ENCODE peak calls at places on chromosomes 4 and X, in seven cellular contexts. B is GM23248; A is fibroblast of lung; M is adipocyte; Q is HCT116; O is stimulated activated CD4-positive, alpha-beta T cell treated with anti-CD3 and anti-CD28 coated beads, Interleukin-4, amount 100 ng/mL, for 48 hours; T is fibroblast of mammary gland. W is an unnamed sample.

GRCh38 chrX:138756234-138756633 is 44.7 kb upstream of the FGF13 start:
- DNase-seq in B (peak; percentile 83), A (peak; percentile 62), M (no peak), Q (no peak), O (no peak), T (peak; percentile 56), W (peak; percentile 27)

GRCh38 chrX:19121898-19122640 is at the start of gene ADGRG2:
- DNase-seq in B (peak; percentile 42), A (peak; percentile 24), M (peak; percentile 49), Q (no peak), O (no peak), T (peak; percentile 22), W (peak; percentile 48)

GRCh38 chr4:153541426-153542096 is 75.4 kb downstream of the TMEM131L start:
- DNase-seq in B (peak; percentile 92), A (peak; percentile 87), M (peak; percentile 62), Q (no peak), O (no peak), T (peak; percentile 92), W (peak; percentile 89)

GRCh38 chrX:155819966-155820491 is 61.1 kb upstream of the VAMP7 start:
- DNase-seq in B (peak; percentile 82), A (peak; percentile 88), M (peak; percentile 91), Q (peak; percentile 75), O (peak; percentile 26), T (peak; percentile 83), W (peak; percentile 47)

GRCh38 chr4:79178770-79179169 is 147.1 kb downstream of the NAA11 start:
- DNase-seq in B (no peak), A (peak; percentile 52), M (no peak), Q (no peak), O (no peak), T (peak; percentile 7), W (no peak)

GRCh38 chrX:15384304-15384703 is at the start of gene VEGFD:
- DNase-seq in B (peak; percentile 48), A (peak; percentile 90), M (peak; percentile 67), Q (no peak), O (no peak), T (peak; percentile 90), W (peak; percentile 22)

GRCh38 chr4:80529021-80529420 is 193.5 kb downstream of the CFAP299 start:
- DNase-seq in B (no peak), A (peak; percentile 43), M (peak; percentile 7), Q (no peak), O (no peak), T (peak; percentile 14), W (no peak)

GRCh38 chr4:118346495-118346894 is 6.3 kb downstream of the PRSS12 start:
- DNase-seq in B (no peak), A (no peak), M (no peak), Q (no peak), O (no peak), T (no peak), W (no peak)

GRCh38 chr4:6414578-6414977 is 57.8 kb downstream of the PPP2R2C start:
- DNase-seq in B (no peak), A (no peak), M (no peak), Q (no peak), O (no peak), T (no peak), W (no peak)

GRCh38 chrX:151985955-151986354 is 11.5 kb upstream of the GABRE start:
- DNase-seq in B (peak; percentile 82), A (peak; percentile 9), M (peak; percentile 63), Q (no peak), O (no peak), T (peak; percentile 80), W (peak; percentile 45)

GRCh38 chrX:101774340-101774739 is 114.7 kb upstream of the ARMCX2 start:
- DNase-seq in B (no peak), A (no peak), M (no peak), Q (no peak), O (no peak), T (no peak), W (no peak)

GRCh38 chr4:6732441-6733357 is 16.7 kb downstream of the BLOC1S4 start:
- DNase-seq in B (peak; percentile 97), A (peak; percentile 91), M (peak; percentile 92), Q (peak; percentile 39), O (no peak), T (peak; percentile 91), W (peak; percentile 90)

W was measured in AG08396.